ENCODE peak calls at places on chromosome 7, in six cellular contexts. One of them, this sample, is unnamed. For H3K4me1, the result is how much of the 10 kb centered on the place peaks cover.

GRCh38 chr7:100469227-100470044 is 5.4 kb upstream of the SPACDR start:
- DNase-seq in ovary: peak
- DNase-seq in uterus: peak
- DNase-seq in body of pancreas: peak
- DNase-seq in HCT116: no peak
- DNase-seq in tibial nerve: peak
- DNase-seq in this sample: peak

GRCh38 chr7:8136331-8136730 is 125.6 kb downstream of the ICA1 start:
- DNase-seq in body of pancreas: no peak
- DNase-seq in uterus: no peak
- DNase-seq in ovary: no peak
- DNase-seq in HCT116: no peak
- DNase-seq in tibial nerve: no peak
- DNase-seq in this sample: no peak

GRCh38 chr7:27814054-27814453 is 74.1 kb downstream of the TAX1BP1 start:
- DNase-seq in body of pancreas: no peak
- DNase-seq in tibial nerve: no peak
- DNase-seq in HCT116: no peak
- DNase-seq in ovary: no peak
- DNase-seq in uterus: no peak
- DNase-seq in this sample: no peak

GRCh38 chr7:38052786-38053185 is 125.3 kb upstream of the STARD3NL start:
- DNase-seq in HCT116: no peak
- DNase-seq in ovary: no peak
- DNase-seq in uterus: no peak
- DNase-seq in tibial nerve: no peak
- DNase-seq in body of pancreas: no peak
- DNase-seq in this sample: no peak

GRCh38 chr7:142897691-142898090 is 12.1 kb upstream of the TRPV6 start:
- DNase-seq in body of pancreas: no peak
- DNase-seq in uterus: no peak
- DNase-seq in tibial nerve: no peak
- DNase-seq in HCT116: no peak
- DNase-seq in ovary: no peak
- DNase-seq in this sample: no peak

GRCh38 chr7:80838643-80839042 is 80.2 kb downstream of the SEMA3C start:
- DNase-seq in ovary: no peak
- DNase-seq in body of pancreas: no peak
- DNase-seq in tibial nerve: no peak
- DNase-seq in uterus: no peak
- DNase-seq in HCT116: no peak
- DNase-seq in this sample: no peak

GRCh38 chr7:127417346-127417745 is 24.8 kb upstream of the ZNF800 start:
- DNase-seq in uterus: no peak
- DNase-seq in HCT116: no peak
- DNase-seq in body of pancreas: no peak
- DNase-seq in ovary: no peak
- DNase-seq in tibial nerve: no peak
- DNase-seq in this sample: no peak

GRCh38 chr7:154440656-154441055 is 388.5 kb downstream of the DPP6 start:
- DNase-seq in tibial nerve: no peak
- DNase-seq in ovary: no peak
- DNase-seq in body of pancreas: no peak
- DNase-seq in uterus: no peak
- DNase-seq in HCT116: no peak
- DNase-seq in this sample: no peak

GRCh38 chr7:43105521-43106120 is 6.8 kb upstream of the HECW1 start:
- DNase-seq in ovary: no peak
- DNase-seq in uterus: no peak
- DNase-seq in body of pancreas: no peak
- DNase-seq in tibial nerve: no peak
- DNase-seq in HCT116: no peak
- DNase-seq in this sample: peak

GRCh38 chr7:23469150-23469960 is 936 bp downstream of the IGF2BP3 start:
- DNase-seq in HCT116: no peak
- DNase-seq in body of pancreas: no peak
- DNase-seq in tibial nerve: no peak
- DNase-seq in uterus: no peak
- DNase-seq in ovary: no peak
- DNase-seq in this sample: no peak

GRCh38 chr7:108529341-108529740 is 3.4 kb upstream of the PNPLA8 start:
- DNase-seq in HCT116: no peak
- DNase-seq in ovary: no peak
- DNase-seq in body of pancreas: peak
- DNase-seq in uterus: no peak
- DNase-seq in tibial nerve: no peak
- DNase-seq in this sample: no peak

GRCh38 chr7:1842321-1843221 is 172.5 kb downstream of the ELFN1 start:
- DNase-seq in HCT116: no peak
- DNase-seq in uterus: no peak
- DNase-seq in body of pancreas: peak
- DNase-seq in ovary: peak
- DNase-seq in tibial nerve: peak
- DNase-seq in this sample: no peak

GRCh38 chr7:142807855-142808460 is 37.2 kb downstream of the PRSS2 start:
- DNase-seq in ovary: no peak
- DNase-seq in uterus: no peak
- DNase-seq in body of pancreas: no peak
- DNase-seq in HCT116: no peak
- DNase-seq in tibial nerve: no peak
- DNase-seq in this sample: no peak

GRCh38 chr7:157544226-157544625 is 207.4 kb downstream of the DNAJB6 start:
- DNase-seq in HCT116: no peak
- DNase-seq in ovary: no peak
- DNase-seq in body of pancreas: no peak
- DNase-seq in uterus: no peak
- DNase-seq in tibial nerve: no peak
- DNase-seq in this sample: no peak

GRCh38 chr7:20543565-20543964 is 71.9 kb upstream of the ABCB5 start:
- DNase-seq in ovary: no peak
- DNase-seq in body of pancreas: no peak
- DNase-seq in HCT116: no peak
- DNase-seq in tibial nerve: no peak
- DNase-seq in uterus: no peak
- DNase-seq in this sample: no peak

GRCh38 chr7:131010714-131011436 is 276.9 kb upstream of the KLF14 start:
- DNase-seq in HCT116: no peak
- DNase-seq in ovary: no peak
- DNase-seq in body of pancreas: no peak
- DNase-seq in uterus: no peak
- DNase-seq in tibial nerve: no peak
- DNase-seq in this sample: no peak

GRCh38 chr7:135728136-135728669 is at the start of gene SLC13A4:
- DNase-seq in tibial nerve: no peak
- DNase-seq in uterus: no peak
- DNase-seq in HCT116: no peak
- DNase-seq in body of pancreas: no peak
- DNase-seq in ovary: no peak
- DNase-seq in this sample: no peak

GRCh38 chr7:51315393-51316261 is 982 bp downstream of the COBL start:
- DNase-seq in uterus: no peak
- DNase-seq in ovary: peak
- DNase-seq in body of pancreas: peak
- DNase-seq in tibial nerve: no peak
- DNase-seq in HCT116: peak
- DNase-seq in this sample: peak

GRCh38 chr7:91050677-91051076 is 213.6 kb upstream of the FZD1 start:
- DNase-seq in HCT116: no peak
- DNase-seq in ovary: no peak
- DNase-seq in tibial nerve: no peak
- DNase-seq in body of pancreas: no peak
- DNase-seq in uterus: no peak
- DNase-seq in this sample: no peak

GRCh38 chr7:129569811-129570215 is 41.7 kb upstream of the NRF1 start:
- DNase-seq in body of pancreas: no peak
- DNase-seq in uterus: no peak
- DNase-seq in ovary: no peak
- DNase-seq in HCT116: peak
- DNase-seq in tibial nerve: no peak
- DNase-seq in this sample: no peak

GRCh38 chr7:73977626-73978618 is 50.1 kb upstream of the ELN start:
- DNase-seq in uterus: peak
- DNase-seq in ovary: peak
- DNase-seq in HCT116: no peak
- DNase-seq in body of pancreas: no peak
- DNase-seq in tibial nerve: no peak
- DNase-seq in this sample: no peak

GRCh38 chr7:43781726-43782607 is 23.5 kb downstream of the BLVRA start:
- DNase-seq in body of pancreas: no peak
- DNase-seq in ovary: no peak
- DNase-seq in HCT116: no peak
- DNase-seq in tibial nerve: no peak
- DNase-seq in uterus: no peak
- DNase-seq in this sample: no peak

GRCh38 chr7:80136276-80137045 is 1.8 kb downstream of the GNAI1 start:
- DNase-seq in ovary: no peak
- DNase-seq in tibial nerve: no peak
- DNase-seq in uterus: no peak
- DNase-seq in HCT116: no peak
- DNase-seq in body of pancreas: no peak
- DNase-seq in this sample: no peak

GRCh38 chr7:100493476-100494264 is 9.9 kb downstream of the NYAP1 start:
- DNase-seq in tibial nerve: no peak
- DNase-seq in uterus: peak
- DNase-seq in body of pancreas: peak
- DNase-seq in ovary: peak
- DNase-seq in HCT116: no peak
- DNase-seq in this sample: peak

GRCh38 chr7:25940086-25940906 is 211.7 kb upstream of the NFE2L3 start:
- DNase-seq in ovary: no peak
- DNase-seq in HCT116: no peak
- DNase-seq in body of pancreas: no peak
- DNase-seq in tibial nerve: no peak
- DNase-seq in uterus: no peak
- DNase-seq in this sample: no peak
- H3K27ac ChIP-seq in ovary: no peak
- H3K27ac ChIP-seq in HCT116: no peak
- H3K27ac ChIP-seq in body of pancreas: peak
- H3K27ac ChIP-seq in tibial nerve: no peak
- H3K27ac ChIP-seq in uterus: no peak
- H3K27ac ChIP-seq in this sample: no peak

DNA sequence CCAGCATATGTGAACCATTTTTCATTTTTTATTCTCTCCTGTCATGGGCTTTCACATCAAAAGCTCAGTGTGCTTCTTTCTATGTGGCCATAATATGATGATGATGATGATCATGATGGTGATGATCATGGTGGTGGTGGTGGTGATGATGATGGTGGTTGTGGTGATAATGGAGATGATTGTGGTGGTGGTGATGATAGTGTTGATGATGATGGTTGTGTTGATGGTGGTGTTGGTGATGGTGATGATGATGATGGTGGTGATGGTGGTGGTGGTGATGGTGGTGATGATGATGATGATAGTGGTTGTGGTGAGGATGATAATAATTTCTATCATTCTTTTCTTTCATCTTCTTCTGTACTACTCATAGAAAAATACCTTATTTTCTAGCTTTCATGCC is 413.1 kb upstream of the VSTM2A start:
- DNase-seq in uterus: no peak
- DNase-seq in ovary: no peak
- DNase-seq in body of pancreas: no peak
- DNase-seq in tibial nerve: no peak
- DNase-seq in HCT116: no peak
- DNase-seq in this sample: no peak
- TF ChIP-seq POLR2A in uterus: no peak
- TF ChIP-seq POLR2A in ovary: no peak
- TF ChIP-seq POLR2A in body of pancreas: no peak
- TF ChIP-seq POLR2A in tibial nerve: no peak
- TF ChIP-seq POLR2A in HCT116: no peak
- TF ChIP-seq POLR2A in this sample: no peak

GRCh38 chr7:139455789-139456188 is 27.7 kb downstream of the KLRG2 start:
- DNase-seq in tibial nerve: no peak
- DNase-seq in uterus: no peak
- DNase-seq in body of pancreas: no peak
- DNase-seq in ovary: no peak
- DNase-seq in HCT116: no peak
- DNase-seq in this sample: no peak

GRCh38 chr7:139456511-139456910 is 27.0 kb downstream of the KLRG2 start:
- DNase-seq in HCT116: no peak
- DNase-seq in tibial nerve: no peak
- DNase-seq in ovary: no peak
- DNase-seq in body of pancreas: no peak
- DNase-seq in uterus: no peak
- DNase-seq in this sample: no peak

GRCh38 chr7:139453673-139454321 is 29.7 kb downstream of the KLRG2 start:
- DNase-seq in body of pancreas: no peak
- DNase-seq in HCT116: no peak
- DNase-seq in tibial nerve: no peak
- DNase-seq in ovary: no peak
- DNase-seq in uterus: no peak
- DNase-seq in this sample: peak

GRCh38 chr7:139452948-139453672 is 30.4 kb downstream of the KLRG2 start:
- DNase-seq in tibial nerve: no peak
- DNase-seq in HCT116: no peak
- DNase-seq in uterus: no peak
- DNase-seq in body of pancreas: no peak
- DNase-seq in ovary: no peak
- DNase-seq in this sample: peak

DNA sequence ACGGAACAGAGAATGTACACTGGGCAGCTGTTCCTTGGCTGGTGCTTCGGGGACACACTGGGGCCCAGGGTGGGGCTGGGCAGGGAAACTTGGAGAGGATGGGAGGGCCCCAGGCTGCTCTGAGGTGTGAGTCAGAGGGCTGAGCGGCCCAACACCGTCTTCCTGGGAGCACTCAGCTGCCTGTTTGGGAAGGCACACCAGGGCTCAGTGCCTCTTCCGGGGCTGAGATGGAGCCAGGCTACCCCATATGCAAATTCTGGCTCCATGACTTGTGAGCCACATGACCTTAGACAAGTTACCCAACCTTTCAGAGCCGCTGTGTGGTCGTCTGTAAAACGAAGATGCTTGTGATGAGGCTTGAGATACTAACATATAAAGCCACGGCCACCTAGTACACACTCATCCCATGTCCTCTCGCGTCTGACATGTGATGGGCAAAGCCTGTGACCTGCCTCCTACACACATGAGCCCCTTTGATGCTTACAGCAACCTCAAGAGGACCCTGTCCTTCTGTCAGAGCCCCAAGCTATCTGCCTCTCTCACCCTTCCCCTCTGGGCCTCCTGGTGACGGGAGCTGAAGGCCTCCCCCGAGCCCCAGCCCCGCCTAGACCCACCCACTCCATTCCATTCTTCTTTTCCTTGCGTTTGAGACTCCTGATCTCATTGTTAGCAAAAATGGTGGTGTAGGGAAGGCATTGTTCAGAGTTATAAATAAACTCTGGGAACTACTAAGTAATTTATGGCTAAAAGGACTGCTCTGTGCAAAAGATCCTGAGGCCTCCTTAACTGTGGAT is 26.1 kb downstream of the KLRG2 start:
- DNase-seq in tibial nerve: no peak
- DNase-seq in HCT116: no peak
- DNase-seq in uterus: no peak
- DNase-seq in ovary: no peak
- DNase-seq in body of pancreas: no peak
- DNase-seq in this sample: no peak
- H3K4me1 ChIP-seq in tibial nerve: under half
- H3K4me1 ChIP-seq in HCT116: under half
- H3K4me1 ChIP-seq in uterus: under half
- H3K4me1 ChIP-seq in ovary: under half
- H3K4me1 ChIP-seq in body of pancreas: under half
- H3K4me1 ChIP-seq in this sample: under half

GRCh38 chr7:156282816-156283215 is 357.8 kb upstream of the RNF32 start:
- DNase-seq in HCT116: no peak
- DNase-seq in tibial nerve: no peak
- DNase-seq in body of pancreas: no peak
- DNase-seq in uterus: no peak
- DNase-seq in ovary: no peak
- DNase-seq in this sample: no peak
- H3K27ac ChIP-seq in HCT116: no peak
- H3K27ac ChIP-seq in tibial nerve: no peak
- H3K27ac ChIP-seq in body of pancreas: no peak
- H3K27ac ChIP-seq in uterus: no peak
- H3K27ac ChIP-seq in ovary: no peak
- H3K27ac ChIP-seq in this sample: no peak

This sample was measured in thyroid gland.